ENCODE peak calls at places on chromosome 22, in eight cellular contexts. O is psoas muscle, K is A549, C is left lung, M is Panc1, Z is heart right ventricle, H is right lobe of liver, J is upper lobe of left lung. T is an unnamed sample. For H3K4me1, the result is how much of the 10 kb centered on the place peaks cover.

GRCh38 chr22:46508391-46508999 is 28.9 kb downstream of the CELSR1 start:
- ATAC-seq in O (no peak), K (no peak), C (no peak), M (no peak), Z (no peak), H (no peak), J (no peak), T (no peak)

GRCh38 chr22:28047740-28048139 is 128.7 kb upstream of the PITPNB start:
- ATAC-seq in O (no peak), K (no peak), C (no peak), M (no peak), Z (peak), H (no peak), J (no peak), T (peak)

GRCh38 chr22:33361581-33361980 is 303.4 kb upstream of the SYN3 start:
- ATAC-seq in O (no peak), K (peak), C (no peak), M (no peak), Z (peak), H (no peak), J (no peak), T (no peak)

GRCh38 chr22:29377979-29378378 is 10.4 kb downstream of the AP1B1 start:
- ATAC-seq in O (no peak), K (no peak), C (peak), M (no peak), Z (no peak), H (peak), J (no peak), T (no peak)

GRCh38 chr22:33756508-33756949 is 163.7 kb downstream of the LARGE1 start:
- ATAC-seq in O (peak), K (no peak), C (no peak), M (no peak), Z (peak), H (no peak), J (no peak), T (no peak)

GRCh38 chr22:46111645-46112306 is 38.5 kb upstream of the PPARA start:
- ATAC-seq in O (no peak), K (no peak), C (no peak), M (peak), Z (no peak), H (no peak), J (no peak), T (no peak)

GRCh38 chr22:33889748-33890147 is 30.5 kb downstream of the LARGE1 start:
- ATAC-seq in O (no peak), K (no peak), C (no peak), M (no peak), Z (peak), H (no peak), J (no peak), T (no peak)

GRCh38 chr22:35839811-35840739 is 122.4 kb downstream of the APOL5 start:
- ATAC-seq in O (peak), K (peak), C (peak), M (peak), Z (peak), H (peak), J (peak), T (peak)

GRCh38 chr22:30362632-30363281 is 6.0 kb downstream of the CCDC157 start:
- ATAC-seq in O (no peak), K (peak), C (no peak), M (no peak), Z (no peak), H (no peak), J (no peak), T (no peak)

GRCh38 chr22:25672685-25673084 is 69.3 kb upstream of the MYO18B start:
- ATAC-seq in O (no peak), K (no peak), C (no peak), M (no peak), Z (no peak), H (no peak), J (no peak), T (no peak)

GRCh38 chr22:30002861-30003489 is 77.3 kb upstream of the HORMAD2 start:
- ATAC-seq in O (no peak), K (no peak), C (no peak), M (no peak), Z (no peak), H (no peak), J (no peak), T (no peak)

GRCh38 chr22:39684702-39685281 is 114.2 kb downstream of the CACNA1I start:
- ATAC-seq in O (no peak), K (no peak), C (no peak), M (peak), Z (no peak), H (no peak), J (no peak), T (no peak)

GRCh38 chr22:37316875-37317371 is 34.6 kb downstream of the CYTH4 start:
- ATAC-seq in O (peak), K (peak), C (peak), M (peak), Z (peak), H (peak), J (peak), T (peak)

GRCh38 chr22:46829140-46829891 is 66.9 kb downstream of the TBC1D22A start:
- ATAC-seq in O (no peak), K (peak), C (peak), M (no peak), Z (peak), H (peak), J (peak), T (no peak)

GRCh38 chr22:32830473-32830872 is 29.0 kb downstream of the TIMP3 start:
- ATAC-seq in O (peak), K (no peak), C (peak), M (no peak), Z (peak), H (peak), J (peak), T (peak)

GRCh38 chr22:30238661-30239420 is 7.7 kb downstream of the LIF start:
- ATAC-seq in O (no peak), K (peak), C (peak), M (peak), Z (peak), H (no peak), J (peak), T (peak)

GRCh38 chr22:38802671-38803121 is 8.8 kb upstream of the DNAL4 start:
- ATAC-seq in O (peak), K (peak), C (peak), M (peak), Z (peak), H (peak), J (peak), T (peak)

GRCh38 chr22:35337932-35338331 is 38.2 kb downstream of the TOM1 start:
- ATAC-seq in O (peak), K (peak), C (no peak), M (no peak), Z (no peak), H (peak), J (no peak), T (no peak)

DNA sequence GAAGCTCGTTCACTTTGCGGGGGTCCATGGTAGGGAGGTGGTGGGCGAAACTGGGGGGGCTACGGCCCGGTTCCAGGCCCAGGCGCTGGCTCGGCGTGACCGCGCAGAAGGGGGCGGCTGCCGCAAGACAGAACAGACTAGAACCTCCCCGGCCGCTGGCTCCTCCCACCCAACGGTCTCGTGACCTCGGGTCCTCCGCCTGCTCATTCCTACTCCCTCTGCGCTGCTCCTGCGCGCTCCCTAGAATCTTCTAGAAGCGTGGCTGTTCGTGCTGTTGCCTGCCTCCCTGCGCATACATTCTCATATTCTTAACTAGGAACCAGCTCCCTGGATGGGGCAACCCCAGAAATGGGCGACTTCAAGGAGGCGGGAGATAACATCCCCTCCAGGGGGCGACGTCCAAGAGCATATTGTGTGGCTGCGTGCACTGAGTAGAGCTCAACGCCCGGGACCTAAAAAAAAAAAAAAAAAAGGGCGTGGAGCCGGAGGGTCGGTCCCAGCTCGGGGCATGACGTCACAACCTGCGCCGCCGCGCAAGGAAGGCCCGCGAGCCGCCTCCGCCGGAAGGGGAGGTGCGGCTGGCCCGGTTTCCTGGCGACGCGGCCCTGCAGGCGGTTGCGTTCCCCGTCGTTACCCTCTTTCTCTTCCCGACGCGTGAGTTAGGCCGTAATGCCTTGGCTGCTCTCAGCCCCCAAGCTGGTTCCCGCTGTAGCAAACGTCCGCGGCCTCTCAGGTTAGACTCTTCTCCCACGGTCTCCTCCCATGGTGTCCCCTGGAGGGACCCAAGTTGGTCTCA is at the start of the genes ST13 and XPNPEP3:
- ATAC-seq in O (peak), K (peak), C (peak), M (peak), Z (peak), H (peak), J (peak), T (peak)
- TF ChIP-seq CTCF in O (no peak), K (peak), C (peak), M (no peak), Z (peak), H (no peak), J (peak), T (no peak)

GRCh38 chr22:20117656-20118571 is 888 bp upstream of the TRMT2A start:
- ATAC-seq in O (no peak), K (peak), C (no peak), M (peak), Z (no peak), H (no peak), J (no peak), T (no peak)
- H3K4me1 ChIP-seq in O (under half), K (under half), C (under half), M (under half), Z (under half), H (under half), J (under half), T (under half)

GRCh38 chr22:50244420-50245213 is at the start of gene TUBGCP6:
- ATAC-seq in O (peak), K (peak), C (peak), M (peak), Z (peak), H (peak), J (peak), T (peak)
- TF ChIP-seq CTCF in O (peak), K (no peak), C (peak), M (no peak), Z (no peak), H (peak), J (peak), T (peak)

DNA sequence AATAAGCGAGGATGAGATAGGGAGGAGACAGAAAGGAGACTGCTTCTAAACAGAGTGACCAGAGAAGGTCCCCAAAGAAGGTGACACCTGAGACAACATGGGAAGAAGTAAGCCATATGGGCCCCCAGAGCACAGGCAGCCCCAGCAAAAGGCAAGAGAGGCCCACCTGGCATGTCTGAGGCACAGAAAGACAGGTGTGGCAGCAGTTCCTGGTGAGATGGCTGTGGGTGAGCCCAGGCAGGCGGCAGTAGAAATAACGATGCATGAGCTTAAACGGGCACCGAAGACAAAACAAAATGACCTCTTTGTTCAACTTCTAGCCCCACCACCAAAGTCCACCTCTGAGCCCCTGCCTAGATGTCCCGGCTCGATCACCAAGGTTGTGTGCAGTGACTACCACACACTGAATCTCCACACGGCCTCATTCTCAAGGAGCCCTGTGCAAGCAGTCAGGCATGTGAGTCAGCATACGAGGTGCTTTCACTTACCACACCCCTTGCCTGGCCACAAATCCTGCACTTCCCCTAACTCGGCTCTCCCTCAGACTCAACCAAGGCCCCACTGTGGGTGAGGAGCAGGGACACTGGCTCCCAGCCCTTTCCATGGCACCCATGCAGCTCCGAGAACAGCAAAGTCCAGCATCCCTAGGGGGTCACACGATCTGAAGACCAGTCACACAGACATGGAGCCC is 77.6 kb downstream of the PACSIN2 start:
- ATAC-seq in O (peak), K (peak), C (peak), M (peak), Z (no peak), H (peak), J (peak), T (peak)
- H3K4me1 ChIP-seq in O (half or more), K (half or more), C (half or more), M (under half), Z (half or more), H (under half), J (half or more), T (half or more)

GRCh38 chr22:23219317-23219716 is 39.0 kb downstream of the BCR start:
- ATAC-seq in O (no peak), K (no peak), C (no peak), M (no peak), Z (no peak), H (no peak), J (no peak), T (no peak)

GRCh38 chr22:23220485-23221350 is 40.4 kb downstream of the BCR start:
- ATAC-seq in O (peak), K (no peak), C (peak), M (no peak), Z (peak), H (no peak), J (peak), T (peak)

GRCh38 chr22:23218867-23219251 is 38.5 kb downstream of the BCR start:
- ATAC-seq in O (peak), K (no peak), C (peak), M (no peak), Z (peak), H (peak), J (peak), T (peak)

GRCh38 chr22:23221351-23221804 is 41.1 kb downstream of the BCR start:
- ATAC-seq in O (no peak), K (no peak), C (no peak), M (no peak), Z (no peak), H (no peak), J (no peak), T (no peak)

GRCh38 chr22:23219787-23220484 is 39.6 kb downstream of the BCR start:
- ATAC-seq in O (peak), K (no peak), C (peak), M (no peak), Z (peak), H (no peak), J (peak), T (no peak)
- TF ChIP-seq CTCF in O (no peak), K (no peak), C (no peak), M (no peak), Z (no peak), H (no peak), J (no peak), T (no peak)

T was measured in gastroesophageal sphincter.